ENCODE peak calls at places on chromosomes 3 and 15, in ten cellular contexts. P, K, E, C, D, F, B, I, G and J are unnamed samples.
A peak's percentile ranks its signal among the peaks of the same experiment; 100 is the strongest.

GRCh38 chr3:51896607-51897305 is 6.4 kb downstream of the IQCF1 start:
- DNase-seq in I (no peak), B (no peak), D (no peak), P (no peak), G (no peak), C (no peak), K (no peak), E (no peak), F (no peak), J (no peak)

GRCh38 chr3:128998532-128998931 is 2.6 kb upstream of the EFCC1 start:
- DNase-seq in K (no peak), E (no peak), D (no peak), F (no peak), I (no peak), B (no peak), P (no peak), G (no peak), C (no peak), J (no peak)

GRCh38 chr3:37707428-37708372 is 154.0 kb upstream of the CTDSPL start:
- DNase-seq in I (no peak), F (no peak), E (no peak), D (no peak), B (no peak), C (no peak), K (no peak), G (no peak), P (no peak), J (no peak)

GRCh38 chr15:98609144-98609852 is 39.0 kb upstream of the IGF1R start:
- DNase-seq in B (peak; percentile 74), F (peak; percentile 61), E (peak; percentile 49), D (no peak), K (peak; percentile 56), C (no peak), I (no peak), P (no peak), G (no peak), J (peak; percentile 67)

GRCh38 chr15:68352401-68353062 is 75.0 kb downstream of the FEM1B start:
- DNase-seq in G (peak; percentile 79), C (peak; percentile 98), B (peak; percentile 85), P (no peak), F (peak; percentile 92), I (no peak), D (no peak), E (peak; percentile 95), K (peak; percentile 97), J (peak; percentile 72)

GRCh38 chr3:157248590-157249425 is 88.9 kb upstream of the CCNL1 start:
- DNase-seq in C (peak; percentile 93), P (no peak), K (peak; percentile 88), I (no peak), B (peak; percentile 75), G (peak; percentile 52), F (peak; percentile 69), D (no peak), E (peak; percentile 63), J (peak; percentile 71)

GRCh38 chr3:6825527-6825926 is 35.4 kb upstream of the GRM7 start:
- DNase-seq in G (no peak), P (no peak), B (no peak), K (no peak), C (no peak), F (no peak), I (no peak), E (no peak), D (no peak), J (peak; percentile 42)

GRCh38 chr15:89770041-89770440 is 6.1 kb upstream of the MESP2 start:
- DNase-seq in E (no peak), G (no peak), D (no peak), F (no peak), K (peak; percentile 79), C (peak; percentile 40), P (no peak), B (no peak), I (no peak), J (no peak)

GRCh38 chr15:76756371-76756770 is 148.8 kb downstream of the SCAPER start:
- DNase-seq in P (no peak), B (no peak), F (no peak), G (no peak), K (no peak), E (no peak), D (no peak), I (no peak), C (no peak), J (no peak)

GRCh38 chr15:58453931-58454793 is 22.4 kb downstream of the LIPC start:
- DNase-seq in C (no peak), I (no peak), G (no peak), P (peak; percentile 36), F (no peak), E (peak; percentile 39), K (peak; percentile 38), B (no peak), D (no peak), J (no peak)

GRCh38 chr3:24017305-24017704 is 72.2 kb downstream of the NR1D2 start:
- DNase-seq in D (no peak), G (no peak), E (no peak), K (no peak), I (no peak), C (no peak), B (no peak), F (no peak), P (no peak), J (no peak)

GRCh38 chr3:87287025-87287424 is 10.6 kb upstream of the POU1F1 start:
- DNase-seq in G (peak; percentile 13), I (no peak), C (peak; percentile 32), P (no peak), K (peak; percentile 71), D (no peak), B (no peak), F (no peak), E (peak; percentile 40), J (no peak)

GRCh38 chr15:40306908-40307307 is 827 bp downstream of the PLCB2 start:
- DNase-seq in K (no peak), B (no peak), F (no peak), C (no peak), P (no peak), I (no peak), D (no peak), E (no peak), G (no peak), J (no peak)

GRCh38 chr3:123634149-123635051 is 49.5 kb upstream of the HACD2 start:
- DNase-seq in B (no peak), K (no peak), F (no peak), P (no peak), E (no peak), G (no peak), C (no peak), D (no peak), I (no peak), J (no peak)

GRCh38 chr3:197125601-197126000 is 96.0 kb upstream of the MELTF start:
- DNase-seq in K (peak; percentile 26), B (no peak), F (no peak), C (peak; percentile 7), D (no peak), G (no peak), P (no peak), E (peak; percentile 56), I (no peak), J (no peak)

GRCh38 chr15:35928847-35929246 is 382.9 kb upstream of the DPH6 start:
- DNase-seq in K (no peak), P (no peak), F (no peak), B (no peak), G (no peak), D (no peak), E (no peak), I (no peak), C (no peak), J (no peak)

GRCh38 chr3:30141927-30142326 is 464.5 kb upstream of the TGFBR2 start:
- DNase-seq in I (no peak), K (peak; percentile 74), F (no peak), B (no peak), G (no peak), P (no peak), C (no peak), E (no peak), D (no peak), J (no peak)

GRCh38 chr3:10709110-10709781 is 106.8 kb upstream of the SLC6A11 start:
- DNase-seq in B (no peak), C (no peak), P (no peak), K (no peak), F (no peak), I (peak; percentile 55), E (no peak), G (no peak), D (no peak), J (no peak)

GRCh38 chr3:127072971-127073851 is 90.3 kb downstream of the PLXNA1 start:
- DNase-seq in D (no peak), P (no peak), K (no peak), F (no peak), I (no peak), B (no peak), G (no peak), C (no peak), E (no peak), J (no peak)

GRCh38 chr15:34490421-34491193 is 53.0 kb upstream of the GOLGA8A start:
- DNase-seq in B (no peak), I (no peak), F (no peak), P (no peak), C (no peak), E (no peak), K (no peak), G (no peak), D (no peak), J (no peak)

GRCh38 chr3:126083511-126083912 is 412 bp downstream of the SLC41A3 start:
- DNase-seq in F (peak; percentile 29), P (peak; percentile 64), G (no peak), I (no peak), C (no peak), D (peak; percentile 33), B (peak; percentile 53), K (peak; percentile 68), E (peak; percentile 10), J (peak; percentile 43)

GRCh38 chr15:80444680-80445251 is 40.6 kb downstream of the ARNT2 start:
- DNase-seq in D (no peak), K (no peak), P (no peak), I (no peak), C (no peak), E (no peak), F (no peak), B (no peak), G (no peak), J (no peak)

GRCh38 chr3:74139648-74140047 is 474.8 kb downstream of the CNTN3 start:
- DNase-seq in B (no peak), P (no peak), G (no peak), K (peak; percentile 25), D (no peak), E (no peak), C (no peak), F (no peak), I (no peak), J (peak; percentile 13)

GRCh38 chr15:62071711-62072308 is 5.0 kb downstream of the C2CD4A start:
- DNase-seq in B (peak; percentile 26), K (peak; percentile 68), F (peak; percentile 70), G (no peak), E (no peak), C (peak; percentile 63), I (no peak), P (no peak), D (no peak), J (peak; percentile 66)

GRCh38 chr15:43911235-43911661 is 84.4 kb downstream of the WDR76 start:
- DNase-seq in B (no peak), G (peak; percentile 75), F (no peak), P (no peak), I (no peak), C (peak; percentile 96), D (no peak), K (peak; percentile 99), E (peak; percentile 95), J (no peak)